ENCODE peak calls at places on chromosomes 6 and 20, in six cellular contexts. S, O, G, X, U and Z are unnamed samples.

GRCh38 chr20:47922280-47922675 is 137.0 kb upstream of the SULF2 start:
- DNase-seq in S (no peak), X (no peak), O (peak), U (no peak), G (no peak), Z (no peak)

GRCh38 chr6:100353276-100354015 is 111.3 kb downstream of the SIM1 start:
- DNase-seq in X (no peak), S (no peak), O (peak), G (no peak), U (no peak), Z (no peak)

GRCh38 chr20:43096471-43096870 is 93.2 kb downstream of the PTPRT start:
- DNase-seq in G (no peak), X (no peak), U (no peak), O (no peak), S (no peak), Z (no peak)

GRCh38 chr20:10369723-10370090 is 64.3 kb downstream of the MKKS start:
- DNase-seq in X (peak), U (peak), O (peak), S (no peak), G (peak), Z (no peak)

GRCh38 chr6:110513001-110513400 is 36.6 kb upstream of the SLC22A16 start:
- DNase-seq in G (no peak), O (peak), X (no peak), U (no peak), S (no peak), Z (no peak)

GRCh38 chr6:127570739-127571389 is 6.1 kb upstream of the C6orf58 start:
- DNase-seq in X (no peak), S (no peak), U (no peak), O (peak), G (no peak), Z (peak)

GRCh38 chr6:169935348-169935718 is 183.9 kb downstream of the ERMARD start:
- DNase-seq in U (no peak), G (no peak), X (no peak), S (no peak), O (no peak), Z (no peak)

GRCh38 chr20:24296477-24297380 is 172.7 kb upstream of the SYNDIG1 start:
- DNase-seq in G (no peak), S (no peak), U (no peak), O (no peak), X (no peak), Z (no peak)

GRCh38 chr6:52221302-52221701 is 23.0 kb downstream of the IL17F start:
- DNase-seq in G (no peak), O (no peak), U (no peak), X (no peak), S (no peak), Z (no peak)

GRCh38 chr20:62792940-62793756 is 3.1 kb upstream of the MRGBP start:
- DNase-seq in O (no peak), U (no peak), X (no peak), G (no peak), S (no peak), Z (no peak)

GRCh38 chr20:1322511-1323245 is 6.3 kb downstream of the SDCBP2 start:
- DNase-seq in X (no peak), U (peak), O (peak), S (no peak), G (no peak), Z (no peak)

GRCh38 chr6:16947461-16948159 is 154.2 kb upstream of the STMND1 start:
- DNase-seq in G (peak), O (peak), S (no peak), U (peak), X (no peak), Z (no peak)

DNA sequence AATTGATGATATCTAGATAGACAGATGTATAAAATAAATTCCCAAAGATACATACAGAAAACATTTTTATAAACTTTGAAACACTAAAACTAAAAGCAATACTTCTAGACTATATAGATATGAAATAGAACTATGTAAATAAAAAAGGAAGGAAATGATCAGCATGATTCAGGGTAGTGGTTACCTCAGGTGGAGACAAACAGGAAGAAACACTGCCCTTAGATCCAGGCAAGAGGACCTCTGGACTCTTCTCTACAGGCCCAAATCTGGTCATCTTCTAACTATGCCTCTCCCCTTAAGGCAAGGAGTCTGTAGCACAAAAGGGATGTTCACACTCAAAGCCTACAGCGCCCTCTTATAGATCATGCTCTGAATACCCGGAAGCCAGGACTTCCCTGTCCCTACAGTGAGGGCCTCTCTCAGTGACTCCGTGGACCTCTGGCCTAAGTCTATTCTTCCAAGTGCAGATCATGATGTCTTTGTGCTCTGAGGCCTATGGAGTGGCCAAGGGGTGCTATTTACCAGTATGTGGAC is 30.4 kb upstream of the HIVEP2 start:
- DNase-seq in X (no peak), G (no peak), S (no peak), O (no peak), U (no peak), Z (no peak)
- TF ChIP-seq CTCF in X (no peak), G (no peak), S (no peak), O (no peak), U (no peak), Z (no peak)

GRCh38 chr20:21509597-21510331 is 4.1 kb downstream of the NKX2-2 start:
- DNase-seq in O (peak), S (no peak), X (no peak), U (no peak), G (no peak), Z (no peak)
- TF ChIP-seq CTCF in O (peak), S (peak), X (no peak), U (no peak), G (no peak), Z (no peak)

DNA sequence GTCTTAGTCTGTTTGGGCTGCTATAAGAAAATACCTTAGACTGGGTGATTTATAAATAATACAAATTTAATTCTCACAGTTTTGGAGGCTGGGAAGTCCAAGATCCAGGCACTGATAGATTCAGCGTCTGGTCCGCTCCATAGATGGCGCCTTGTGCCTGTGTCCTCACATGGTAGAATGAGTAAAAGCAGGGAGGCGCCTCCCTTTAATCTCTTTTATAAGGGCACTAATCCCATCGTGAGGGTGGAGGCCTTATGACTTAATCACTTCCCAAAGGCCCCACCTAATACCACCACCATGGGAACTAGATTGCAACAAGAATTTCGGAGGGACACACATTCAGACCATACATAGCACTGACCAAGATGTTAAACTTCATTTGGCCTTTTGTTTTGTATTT is 91.2 kb upstream of the TMEM181 start:
- DNase-seq in X (no peak), U (no peak), S (no peak), O (peak), G (peak), Z (no peak)
- TF ChIP-seq CTCF in X (no peak), U (no peak), S (peak), O (no peak), G (no peak), Z (no peak)

GRCh38 chr6:18308070-18308735 is 43.9 kb upstream of the DEK start:
- DNase-seq in U (no peak), X (no peak), S (no peak), O (peak), G (no peak), Z (no peak)
- TF ChIP-seq CTCF in U (no peak), X (no peak), S (no peak), O (no peak), G (no peak), Z (no peak)

GRCh38 chr6:42627674-42628073 is 63.8 kb downstream of the UBR2 start:
- DNase-seq in U (peak), X (no peak), G (peak), S (no peak), O (peak), Z (no peak)
- TF ChIP-seq CTCF in U (no peak), X (no peak), G (no peak), S (no peak), O (no peak), Z (no peak)

GRCh38 chr20:37757550-37757949 is 63.7 kb downstream of the CTNNBL1 start:
- DNase-seq in X (no peak), S (peak), G (no peak), O (no peak), U (no peak), Z (no peak)
- TF ChIP-seq CTCF in X (no peak), S (peak), G (no peak), O (no peak), U (no peak), Z (no peak)

GRCh38 chr20:50456452-50457324 is 53.5 kb upstream of the PTPN1 start:
- DNase-seq in S (peak), X (no peak), G (no peak), O (no peak), U (no peak), Z (no peak)
- TF ChIP-seq CTCF in S (peak), X (no peak), G (no peak), O (peak), U (no peak), Z (no peak)